ENCODE peak calls at places on chromosome 11, in ten cellular contexts. D is tibial nerve, K is spleen, G is heart left ventricle, X is right lobe of liver, J is esophagus squamous epithelium, R is body of pancreas, F is adrenal gland, C is stomach, T is esophagus muscularis mucosa. S is an unnamed sample. For H3K27me3, the result is how much of the 10 kb centered on the place peaks cover.

GRCh38 chr11:72405009-72405408 is 29.3 kb downstream of the CLPB start:
- DNase-seq in D (no peak), K (no peak), G (no peak), X (no peak), J (no peak), R (no peak), F (peak), C (no peak), T (no peak), S (peak)

GRCh38 chr11:112694813-112695212 is 266.4 kb upstream of the NCAM1 start:
- DNase-seq in D (no peak), K (no peak), G (no peak), X (no peak), J (no peak), R (no peak), F (no peak), C (no peak), T (no peak), S (no peak)

GRCh38 chr11:124724854-124725718 is 14.7 kb upstream of the NRGN start:
- DNase-seq in D (no peak), K (peak), G (peak), X (no peak), J (no peak), R (no peak), F (no peak), C (no peak), T (no peak), S (no peak)

GRCh38 chr11:104668797-104669463 is 229.3 kb downstream of the CASP12 start:
- DNase-seq in D (no peak), K (no peak), G (no peak), X (no peak), J (no peak), R (no peak), F (no peak), C (no peak), T (no peak), S (no peak)

GRCh38 chr11:4146765-4147098 is 52.1 kb downstream of the RRM1 start:
- DNase-seq in D (no peak), K (no peak), G (no peak), X (no peak), J (no peak), R (no peak), F (no peak), C (no peak), T (no peak), S (no peak)

GRCh38 chr11:120877746-120878365 is 146.0 kb upstream of the TBCEL start:
- DNase-seq in D (no peak), K (no peak), G (no peak), X (no peak), J (no peak), R (no peak), F (no peak), C (no peak), T (no peak), S (no peak)

GRCh38 chr11:110179064-110179463 is 85.9 kb downstream of the ZC3H12C start:
- DNase-seq in D (no peak), K (peak), G (no peak), X (no peak), J (no peak), R (no peak), F (no peak), C (no peak), T (no peak), S (no peak)

GRCh38 chr11:44609028-44609782 is 43.7 kb downstream of the CD82 start:
- DNase-seq in D (no peak), K (peak), G (no peak), X (no peak), J (peak), R (no peak), F (no peak), C (no peak), T (no peak), S (no peak)

GRCh38 chr11:34157163-34157562 is 51.7 kb downstream of the NAT10 start:
- DNase-seq in D (no peak), K (no peak), G (peak), X (peak), J (no peak), R (no peak), F (peak), C (no peak), T (no peak), S (no peak)

GRCh38 chr11:18078909-18079308 is 27.0 kb downstream of the SAAL1 start:
- DNase-seq in D (no peak), K (no peak), G (no peak), X (no peak), J (no peak), R (no peak), F (no peak), C (no peak), T (no peak), S (no peak)

GRCh38 chr11:84887055-84887629 is 740.0 kb downstream of the DLG2 start:
- DNase-seq in D (no peak), K (no peak), G (no peak), X (no peak), J (no peak), R (no peak), F (no peak), C (no peak), T (no peak), S (no peak)

GRCh38 chr11:99370557-99371200 is 349.9 kb downstream of the CNTN5 start:
- DNase-seq in D (no peak), K (no peak), G (peak), X (no peak), J (no peak), R (no peak), F (peak), C (no peak), T (no peak), S (no peak)

GRCh38 chr11:12019867-12020416 is 11.5 kb upstream of the DKK3 start:
- DNase-seq in D (no peak), K (no peak), G (no peak), X (no peak), J (no peak), R (no peak), F (no peak), C (no peak), T (no peak), S (no peak)

GRCh38 chr11:114354076-114354475 is 46.2 kb downstream of the C11orf71 start:
- DNase-seq in D (no peak), K (no peak), G (no peak), X (no peak), J (no peak), R (no peak), F (no peak), C (no peak), T (no peak), S (no peak)

GRCh38 chr11:7031346-7031957 is 11.2 kb downstream of the NLRP14 start:
- DNase-seq in D (no peak), K (no peak), G (no peak), X (no peak), J (no peak), R (no peak), F (no peak), C (no peak), T (no peak), S (no peak)

GRCh38 chr11:92837595-92837994 is 131.9 kb upstream of the MTNR1B start:
- DNase-seq in D (no peak), K (no peak), G (no peak), X (no peak), J (no peak), R (no peak), F (no peak), C (no peak), T (no peak), S (no peak)

GRCh38 chr11:112579282-112579681 is 318.6 kb upstream of the PLET1 start:
- DNase-seq in D (no peak), K (no peak), G (peak), X (no peak), J (no peak), R (no peak), F (peak), C (no peak), T (peak), S (peak)

GRCh38 chr11:32466279-32466915 is 31.1 kb upstream of the WT1 start:
- DNase-seq in D (no peak), K (no peak), G (no peak), X (no peak), J (no peak), R (no peak), F (no peak), C (peak), T (no peak), S (no peak)

GRCh38 chr11:61334434-61335354 is 1.7 kb downstream of the TKFC start:
- DNase-seq in D (no peak), K (no peak), G (no peak), X (peak), J (no peak), R (no peak), F (peak), C (no peak), T (no peak), S (no peak)

GRCh38 chr11:15229069-15229468 is 114.3 kb downstream of the INSC start:
- DNase-seq in D (no peak), K (no peak), G (no peak), X (no peak), J (no peak), R (no peak), F (no peak), C (no peak), T (no peak), S (no peak)

GRCh38 chr11:109865558-109866186 is 227.5 kb upstream of the ZC3H12C start:
- DNase-seq in D (no peak), K (no peak), G (peak), X (no peak), J (no peak), R (peak), F (peak), C (no peak), T (no peak), S (no peak)

GRCh38 chr11:108122166-108122628 is 830 bp downstream of the ACAT1 start:
- DNase-seq in D (no peak), K (no peak), G (no peak), X (no peak), J (no peak), R (peak), F (peak), C (no peak), T (no peak), S (no peak)

GRCh38 chr11:130246719-130247118 is 68.0 kb downstream of the ZBTB44 start:
- DNase-seq in D (no peak), K (no peak), G (no peak), X (no peak), J (no peak), R (no peak), F (no peak), C (no peak), T (no peak), S (no peak)

GRCh38 chr11:2174361-2174760 is 2.7 kb upstream of the TH start:
- DNase-seq in D (no peak), K (no peak), G (no peak), X (no peak), J (no peak), R (no peak), F (no peak), C (no peak), T (no peak), S (no peak)

GRCh38 chr11:2171531-2171930 is at the start of gene TH:
- DNase-seq in D (no peak), K (no peak), G (no peak), X (no peak), J (no peak), R (no peak), F (no peak), C (no peak), T (no peak), S (no peak)

GRCh38 chr11:2173761-2174160 is 2.1 kb upstream of the TH start:
- DNase-seq in D (no peak), K (no peak), G (no peak), X (no peak), J (no peak), R (no peak), F (no peak), C (no peak), T (no peak), S (no peak)

GRCh38 chr11:2173150-2173693 is 1.6 kb upstream of the TH start:
- DNase-seq in D (no peak), K (no peak), G (no peak), X (no peak), J (no peak), R (no peak), F (no peak), C (no peak), T (no peak), S (no peak)

GRCh38 chr11:2172676-2173075 is 1.1 kb upstream of the TH start:
- DNase-seq in D (no peak), K (no peak), G (no peak), X (no peak), J (no peak), R (no peak), F (no peak), C (no peak), T (no peak), S (no peak)
- TF ChIP-seq POLR2A in D (no peak), K (no peak), G (no peak), X (no peak), J (no peak), R (no peak), F (no peak), C (no peak), T (no peak), S (no peak)

DNA sequence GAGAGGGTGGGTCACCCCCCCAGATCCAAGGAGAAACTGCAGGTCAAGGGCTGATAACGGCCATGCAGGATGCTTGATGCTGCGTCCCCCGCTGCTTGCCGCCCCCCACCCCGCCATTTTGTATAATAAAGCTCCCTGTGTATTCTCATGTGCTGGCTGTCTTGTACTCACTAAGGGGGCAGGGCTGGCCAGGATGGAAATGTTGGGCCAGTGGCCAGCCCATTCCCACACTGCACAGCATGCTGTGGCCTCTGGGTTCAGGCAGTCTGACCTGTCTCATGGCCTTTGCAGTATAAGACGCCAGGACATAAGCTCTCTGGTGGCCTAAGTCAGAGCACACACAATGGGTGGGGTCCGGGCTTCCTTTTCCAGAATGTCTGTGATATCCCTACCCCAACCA is 421 bp upstream of the PRR33 start:
- DNase-seq in D (no peak), K (no peak), G (peak), X (peak), J (no peak), R (no peak), F (peak), C (no peak), T (no peak), S (no peak)
- H3K27me3 ChIP-seq in D (under half), K (under half), G (under half), X (under half), J (under half), R (under half), F (under half), C (under half), T (under half), S (under half)

GRCh38 chr11:66659785-66660184 is 17.9 kb downstream of the RBM4B start:
- DNase-seq in D (no peak), K (no peak), G (no peak), X (no peak), J (no peak), R (no peak), F (no peak), C (no peak), T (no peak), S (no peak)
- TF ChIP-seq POLR2A in D (no peak), K (no peak), G (no peak), X (no peak), J (no peak), R (no peak), F (no peak), C (no peak), T (no peak), S (no peak)

GRCh38 chr11:45659818-45660160 is 5.6 kb downstream of the CHST1 start:
- DNase-seq in D (no peak), K (no peak), G (no peak), X (peak), J (no peak), R (no peak), F (no peak), C (no peak), T (no peak), S (no peak)
- H3K27me3 ChIP-seq in D (half or more), K (half or more), G (under half), X (under half), J (under half), R (under half), F (under half), C (under half), T (under half), S (under half)

GRCh38 chr11:68524681-68525080 is 64.1 kb downstream of the PPP6R3 start:
- DNase-seq in D (no peak), K (no peak), G (no peak), X (no peak), J (no peak), R (no peak), F (no peak), C (no peak), T (no peak), S (no peak)

GRCh38 chr11:68525930-68526329 is 65.4 kb downstream of the PPP6R3 start:
- DNase-seq in D (no peak), K (no peak), G (no peak), X (no peak), J (no peak), R (no peak), F (no peak), C (no peak), T (no peak), S (no peak)

GRCh38 chr11:68525320-68525719 is 64.8 kb downstream of the PPP6R3 start:
- DNase-seq in D (no peak), K (no peak), G (no peak), X (no peak), J (no peak), R (no peak), F (no peak), C (no peak), T (no peak), S (no peak)

GRCh38 chr11:68528630-68529029 is 68.1 kb downstream of the PPP6R3 start:
- DNase-seq in D (no peak), K (no peak), G (no peak), X (no peak), J (no peak), R (no peak), F (no peak), C (no peak), T (no peak), S (no peak)

GRCh38 chr11:68527585-68527984 is 67.0 kb downstream of the PPP6R3 start:
- DNase-seq in D (no peak), K (no peak), G (no peak), X (no peak), J (no peak), R (no peak), F (no peak), C (no peak), T (no peak), S (no peak)
- TF ChIP-seq POLR2A in D (no peak), K (no peak), G (no peak), X (no peak), J (no peak), R (no peak), F (no peak), C (no peak), T (no peak), S (no peak)